ENCODE peak calls at places on chromosome 11, in five cellular contexts. J is K562, L is SK-N-SH, H is GM12878, G is HepG2. K is an unnamed sample.

GRCh38 chr11:43689167-43689566 is 8.6 kb downstream of the HSD17B12 start:
- DNase-seq in J (peak; percentile 22), L (no peak), H (no peak), G (no peak), K (no peak)

GRCh38 chr11:101797335-101797734 is 117.5 kb upstream of the CEP126 start:
- DNase-seq in J (no peak), L (no peak), H (no peak), G (no peak), K (no peak)

GRCh38 chr11:117222991-117223740 is 8.7 kb downstream of the PCSK7 start:
- DNase-seq in J (no peak), L (no peak), H (no peak), G (no peak), K (no peak)

GRCh38 chr11:48900131-48900800 is 83.4 kb downstream of the TRIM51G start:
- DNase-seq in J (no peak), L (no peak), H (no peak), G (no peak), K (no peak)

GRCh38 chr11:9092846-9093778 is 1.7 kb upstream of the SCUBE2 start:
- DNase-seq in J (no peak), L (peak; percentile 58), H (no peak), G (no peak), K (no peak)

GRCh38 chr11:119650251-119650650 is 78.7 kb downstream of the NECTIN1 start:
- DNase-seq in J (no peak), L (no peak), H (no peak), G (no peak), K (no peak)

GRCh38 chr11:86047275-86047991 is 21.5 kb downstream of the PICALM start:
- DNase-seq in J (no peak), L (no peak), H (no peak), G (no peak), K (peak; percentile 74)

GRCh38 chr11:121958978-121959340 is 157.1 kb downstream of the BLID start:
- DNase-seq in J (no peak), L (no peak), H (no peak), G (no peak), K (no peak)

GRCh38 chr11:134599180-134599810 is 187.3 kb upstream of the B3GAT1 start:
- DNase-seq in J (peak; percentile 21), L (no peak), H (no peak), G (no peak), K (no peak)

GRCh38 chr11:46326813-46327416 is 20.3 kb upstream of the DGKZ start:
- DNase-seq in J (no peak), L (no peak), H (no peak), G (no peak), K (no peak)

GRCh38 chr11:118620529-118621070 is 13.2 kb downstream of the PHLDB1 start:
- DNase-seq in J (peak; percentile 27), L (no peak), H (no peak), G (peak; percentile 90), K (no peak)

GRCh38 chr11:79982185-79982584 is 541.4 kb upstream of the TENM4 start:
- DNase-seq in J (no peak), L (no peak), H (no peak), G (no peak), K (no peak)

GRCh38 chr11:119107538-119108150 is 500 bp downstream of the C2CD2L start:
- DNase-seq in J (peak; percentile 16), L (no peak), H (no peak), G (no peak), K (no peak)

GRCh38 chr11:61972796-61973602 is 5.6 kb upstream of the FTH1 start:
- DNase-seq in J (no peak), L (no peak), H (no peak), G (peak; percentile 95), K (no peak)

GRCh38 chr11:60880189-60880588 is 12.8 kb downstream of the ZP1 start:
- DNase-seq in J (no peak), L (no peak), H (no peak), G (no peak), K (no peak)
- TF ChIP-seq REST in J (no peak), L (no peak), H (no peak), G (no peak), K (no peak)

DNA sequence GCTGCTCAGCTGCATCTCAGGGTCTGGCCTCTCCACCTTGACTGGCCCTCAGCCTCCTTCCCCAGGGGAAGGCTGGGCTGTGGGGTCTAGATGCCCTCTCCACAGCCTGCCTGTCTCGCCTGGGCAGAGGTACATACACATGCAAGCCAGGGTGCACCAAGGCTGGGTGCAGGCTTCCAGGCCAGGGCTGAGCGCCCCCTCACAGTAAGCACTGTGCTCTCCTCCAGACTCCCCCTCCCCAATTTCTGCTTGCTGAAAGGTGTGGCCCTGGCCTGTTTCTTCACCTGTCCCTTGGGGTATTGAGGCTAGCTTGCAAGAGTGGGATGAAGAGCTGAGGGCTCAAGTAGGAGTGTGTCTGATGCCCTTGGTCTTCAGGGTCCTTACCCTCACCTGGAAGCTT is 22.5 kb downstream of the RELT start:
- DNase-seq in J (no peak), L (no peak), H (no peak), G (no peak), K (no peak)
- TF ChIP-seq POLR2AphosphoS5 in J (no peak), L (no peak), H (peak; percentile 11), G (no peak), K (no peak)

GRCh38 chr11:64485077-64485476 is 105.9 kb upstream of the SLC22A12 start:
- DNase-seq in J (no peak), L (no peak), H (no peak), G (no peak), K (no peak)
- TF ChIP-seq GABPA in J (no peak), L (no peak), H (no peak), G (no peak), K (no peak)

GRCh38 chr11:123062892-123063395 is 1.0 kb upstream of the HSPA8 start:
- DNase-seq in J (peak; percentile 69), L (no peak), H (no peak), G (no peak), K (no peak)

GRCh38 chr11:123063396-123064267 is 1.7 kb upstream of the HSPA8 start:
- DNase-seq in J (no peak), L (no peak), H (no peak), G (peak; percentile 64), K (peak; percentile 68)

GRCh38 chr11:123062158-123062891 is 389 bp upstream of the HSPA8 start:
- DNase-seq in J (peak; percentile 89), L (peak; percentile 94), H (peak; percentile 97), G (peak; percentile 97), K (peak; percentile 99)

GRCh38 chr11:123060265-123061000 is 1.5 kb downstream of the HSPA8 start:
- DNase-seq in J (no peak), L (no peak), H (no peak), G (no peak), K (no peak)

GRCh38 chr11:123061403-123062157 is at the start of gene HSPA8:
- DNase-seq in J (peak; percentile 53), L (peak; percentile 36), H (no peak), G (peak; percentile 46), K (peak; percentile 56)
- TF ChIP-seq REST in J (no peak), L (peak; percentile 57), H (no peak), G (peak; percentile 40), K (peak; percentile 67)

GRCh38 chr11:30724274-30724673 is 138.1 kb upstream of the MPPED2 start:
- DNase-seq in J (no peak), L (peak; percentile 1), H (no peak), G (no peak), K (no peak)
- TF ChIP-seq POLR2AphosphoS5 in J (no peak), L (no peak), H (no peak), G (no peak), K (no peak)

DNA sequence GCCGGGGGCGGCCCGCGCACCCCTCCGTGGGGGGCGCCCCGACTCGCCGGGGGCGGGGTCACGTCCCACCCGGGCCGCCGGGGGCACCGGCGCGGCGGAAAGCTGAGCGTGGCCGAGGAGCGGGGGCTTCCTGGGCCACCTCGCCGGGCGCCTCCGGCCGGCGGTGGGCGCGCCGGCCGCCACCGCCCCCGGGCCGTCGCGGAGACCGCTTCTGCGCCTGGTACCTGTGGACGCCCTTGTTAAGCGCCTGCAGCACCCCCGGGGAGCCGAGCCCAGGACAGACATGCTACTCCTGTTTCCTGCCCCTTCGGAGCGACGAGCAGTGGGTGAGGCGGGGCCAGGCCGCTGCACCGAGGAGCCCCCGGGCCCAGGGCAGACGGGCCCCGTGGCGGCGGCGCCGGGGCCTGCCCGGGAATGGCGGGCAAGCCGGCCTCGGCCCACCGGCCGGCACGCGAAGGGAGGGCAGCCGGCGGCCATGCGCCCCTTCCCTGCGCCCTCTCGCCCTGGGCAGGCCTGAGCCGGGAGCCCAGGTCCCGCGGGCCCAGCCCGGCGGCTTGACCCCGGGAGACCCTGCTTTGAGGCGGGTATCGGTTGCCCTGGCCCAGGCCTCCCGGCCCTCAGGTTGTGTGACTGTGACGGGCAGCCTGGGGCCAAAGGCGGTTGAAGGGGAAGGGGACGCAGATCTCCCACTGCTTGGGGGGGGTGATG is 850 bp upstream of the KDM2A start:
- DNase-seq in J (no peak), L (peak; percentile 40), H (no peak), G (no peak), K (no peak)
- TF ChIP-seq GABPA in J (no peak), L (no peak), H (no peak), G (no peak), K (no peak)

GRCh38 chr11:57306156-57306876 is 18.4 kb downstream of the TNKS1BP1 start:
- DNase-seq in J (no peak), L (no peak), H (no peak), G (peak; percentile 68), K (no peak)

GRCh38 chr11:57303990-57304579 is 20.7 kb downstream of the TNKS1BP1 start:
- DNase-seq in J (no peak), L (peak; percentile 36), H (no peak), G (no peak), K (no peak)

GRCh38 chr11:57306941-57307598 is 17.7 kb downstream of the TNKS1BP1 start:
- DNase-seq in J (no peak), L (no peak), H (no peak), G (no peak), K (no peak)

GRCh38 chr11:57303280-57303989 is 21.3 kb downstream of the TNKS1BP1 start:
- DNase-seq in J (no peak), L (peak; percentile 36), H (no peak), G (no peak), K (no peak)

GRCh38 chr11:57305523-57305922 is 19.2 kb downstream of the TNKS1BP1 start:
- DNase-seq in J (no peak), L (no peak), H (no peak), G (no peak), K (no peak)
- TF ChIP-seq REST in J (no peak), L (no peak), H (no peak), G (no peak), K (no peak)

GRCh38 chr11:55969845-55970244 is at the start of gene OR10AG1:
- DNase-seq in J (no peak), L (no peak), H (no peak), G (no peak), K (no peak)

GRCh38 chr11:55966391-55966790 is 3.4 kb downstream of the OR10AG1 start:
- DNase-seq in J (no peak), L (no peak), H (no peak), G (no peak), K (no peak)

GRCh38 chr11:55967914-55968313 is 1.8 kb downstream of the OR10AG1 start:
- DNase-seq in J (no peak), L (no peak), H (no peak), G (no peak), K (no peak)

DNA sequence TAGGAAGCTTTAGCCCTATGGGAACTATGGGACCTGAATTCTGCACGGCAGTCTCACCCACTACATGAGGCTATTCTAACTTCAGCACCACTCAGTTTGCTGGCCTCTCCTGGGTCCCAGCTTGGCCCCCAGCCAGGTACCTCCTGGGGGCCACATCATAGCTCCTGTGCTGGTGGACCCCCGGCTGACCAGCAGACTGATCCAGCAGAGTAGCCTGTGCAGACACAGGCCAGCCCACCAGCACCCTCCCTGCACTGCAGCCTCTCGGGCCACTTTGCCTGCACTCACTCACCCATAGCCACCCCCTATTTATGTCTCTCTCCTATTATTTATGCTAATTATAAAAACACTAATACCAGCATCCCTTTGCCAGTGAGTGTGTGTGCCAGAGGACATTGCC is 1.2 kb upstream of the OR10AG1 start:
- DNase-seq in J (no peak), L (no peak), H (no peak), G (no peak), K (no peak)
- TF ChIP-seq POLR2AphosphoS5 in J (no peak), L (no peak), H (no peak), G (no peak), K (no peak)